ENCODE peak calls at places on chromosomes 7 and 10, in nine cellular contexts. L is psoas muscle, O is brain microvascular endothelial cell, A is transverse colon, K is kidney, Y is cardiac fibroblast, I is D721Med, T is ovary, N is WERI-Rb-1. F is an unnamed sample.

GRCh38 chr7:92830532-92831110 is 5.8 kb downstream of the CDK6 start:
- DNase-seq in L (no peak), O (no peak), A (no peak), K (no peak), Y (no peak), I (no peak), T (no peak), N (no peak), F (no peak)

GRCh38 chr7:3200504-3200903 is 100.5 kb upstream of the SDK1 start:
- DNase-seq in L (no peak), O (peak), A (peak), K (no peak), Y (peak), I (no peak), T (no peak), N (peak), F (peak)

GRCh38 chr10:47322300-47323061 is at the start of gene GDF2:
- DNase-seq in L (no peak), O (no peak), A (no peak), K (peak), Y (no peak), I (no peak), T (no peak), N (no peak), F (no peak)

GRCh38 chr7:51315393-51316261 is 982 bp downstream of the COBL start:
- DNase-seq in L (peak), O (no peak), A (peak), K (peak), Y (peak), I (no peak), T (no peak), N (peak), F (no peak)

GRCh38 chr7:87874066-87874465 is 2.1 kb downstream of the SLC25A40 start:
- DNase-seq in L (no peak), O (no peak), A (no peak), K (no peak), Y (no peak), I (no peak), T (no peak), N (no peak), F (no peak)

GRCh38 chr10:48520594-48520993 is 84.3 kb downstream of the ARHGAP22 start:
- DNase-seq in L (no peak), O (no peak), A (no peak), K (no peak), Y (no peak), I (no peak), T (no peak), N (no peak), F (no peak)

GRCh38 chr10:63539994-63540393 is 18.8 kb downstream of the REEP3 start:
- DNase-seq in L (no peak), O (no peak), A (no peak), K (no peak), Y (no peak), I (no peak), T (no peak), N (no peak), F (no peak)

GRCh38 chr10:48594799-48595198 is 10.1 kb downstream of the ARHGAP22 start:
- DNase-seq in L (no peak), O (no peak), A (no peak), K (no peak), Y (no peak), I (no peak), T (no peak), N (no peak), F (no peak)

GRCh38 chr7:69871886-69872592 is 273.8 kb downstream of the AUTS2 start:
- DNase-seq in L (no peak), O (peak), A (no peak), K (no peak), Y (no peak), I (no peak), T (peak), N (peak), F (no peak)

GRCh38 chr10:66941491-66941890 is 15.7 kb downstream of the LRRTM3 start:
- DNase-seq in L (no peak), O (no peak), A (no peak), K (no peak), Y (no peak), I (no peak), T (peak), N (no peak), F (no peak)

GRCh38 chr10:64547168-64547567 is 1026.0 kb downstream of the REEP3 start:
- DNase-seq in L (no peak), O (no peak), A (no peak), K (no peak), Y (no peak), I (no peak), T (no peak), N (no peak), F (no peak)

GRCh38 chr7:50953303-50953702 is 170.6 kb upstream of the GRB10 start:
- DNase-seq in L (no peak), O (no peak), A (no peak), K (no peak), Y (peak), I (no peak), T (no peak), N (no peak), F (no peak)

GRCh38 chr10:14022954-14023353 is 307.8 kb downstream of the FRMD4A start:
- DNase-seq in L (no peak), O (no peak), A (no peak), K (no peak), Y (peak), I (no peak), T (peak), N (no peak), F (no peak)

GRCh38 chr10:114458216-114458615 is 53.9 kb upstream of the AFAP1L2 start:
- DNase-seq in L (no peak), O (no peak), A (no peak), K (no peak), Y (no peak), I (no peak), T (no peak), N (no peak), F (no peak)

GRCh38 chr10:1629326-1630036 is 107.8 kb downstream of the ADARB2 start:
- DNase-seq in L (no peak), O (no peak), A (no peak), K (peak), Y (no peak), I (no peak), T (no peak), N (no peak), F (no peak)

GRCh38 chr10:121085386-121085785 is 234.2 kb downstream of the WDR11 start:
- DNase-seq in L (no peak), O (no peak), A (no peak), K (no peak), Y (no peak), I (no peak), T (no peak), N (no peak), F (no peak)

GRCh38 chr7:140230862-140231778 is 54.3 kb upstream of the KDM7A start:
- DNase-seq in L (peak), O (peak), A (peak), K (peak), Y (peak), I (peak), T (no peak), N (peak), F (peak)

GRCh38 chr7:150788474-150789269 is 11.5 kb downstream of the TMEM176B start:
- DNase-seq in L (peak), O (no peak), A (peak), K (no peak), Y (no peak), I (no peak), T (peak), N (no peak), F (no peak)

GRCh38 chr10:72567884-72568283 is 58.0 kb downstream of the MICU1 start:
- DNase-seq in L (no peak), O (no peak), A (no peak), K (no peak), Y (peak), I (no peak), T (no peak), N (no peak), F (no peak)

GRCh38 chr7:108335264-108335918 is 120.8 kb downstream of the NRCAM start:
- DNase-seq in L (no peak), O (peak), A (no peak), K (no peak), Y (peak), I (no peak), T (no peak), N (no peak), F (peak)

GRCh38 chr7:107355616-107356015 is 114.2 kb upstream of the GPR22 start:
- DNase-seq in L (no peak), O (no peak), A (no peak), K (no peak), Y (no peak), I (no peak), T (no peak), N (no peak), F (no peak)

GRCh38 chr7:71695189-71695588 is 563.2 kb downstream of the GALNT17 start:
- DNase-seq in L (no peak), O (no peak), A (no peak), K (no peak), Y (no peak), I (no peak), T (no peak), N (no peak), F (no peak)

GRCh38 chr10:35103887-35104286 is 13.7 kb upstream of the CUL2 start:
- DNase-seq in L (no peak), O (no peak), A (no peak), K (no peak), Y (no peak), I (no peak), T (no peak), N (no peak), F (no peak)

GRCh38 chr7:2313450-2314208 is 612 bp downstream of the SNX8 start:
- DNase-seq in L (no peak), O (no peak), A (peak), K (no peak), Y (no peak), I (no peak), T (peak), N (no peak), F (peak)

GRCh38 chr7:45689797-45690761 is 115.9 kb downstream of the ADCY1 start:
- DNase-seq in L (no peak), O (no peak), A (no peak), K (no peak), Y (no peak), I (no peak), T (no peak), N (no peak), F (no peak)

GRCh38 chr10:99233000-99233679 is 2.5 kb downstream of the HPSE2 start:
- DNase-seq in L (no peak), O (no peak), A (no peak), K (no peak), Y (no peak), I (no peak), T (no peak), N (no peak), F (no peak)

GRCh38 chr7:12389089-12389700 is 14.5 kb downstream of the VWDE start:
- DNase-seq in L (no peak), O (peak), A (peak), K (no peak), Y (peak), I (no peak), T (no peak), N (peak), F (peak)
- TF ChIP-seq CTCF in L (peak), O (peak), A (peak), K (peak), Y (peak), I (peak), T (no peak), N (peak), F (peak)

DNA sequence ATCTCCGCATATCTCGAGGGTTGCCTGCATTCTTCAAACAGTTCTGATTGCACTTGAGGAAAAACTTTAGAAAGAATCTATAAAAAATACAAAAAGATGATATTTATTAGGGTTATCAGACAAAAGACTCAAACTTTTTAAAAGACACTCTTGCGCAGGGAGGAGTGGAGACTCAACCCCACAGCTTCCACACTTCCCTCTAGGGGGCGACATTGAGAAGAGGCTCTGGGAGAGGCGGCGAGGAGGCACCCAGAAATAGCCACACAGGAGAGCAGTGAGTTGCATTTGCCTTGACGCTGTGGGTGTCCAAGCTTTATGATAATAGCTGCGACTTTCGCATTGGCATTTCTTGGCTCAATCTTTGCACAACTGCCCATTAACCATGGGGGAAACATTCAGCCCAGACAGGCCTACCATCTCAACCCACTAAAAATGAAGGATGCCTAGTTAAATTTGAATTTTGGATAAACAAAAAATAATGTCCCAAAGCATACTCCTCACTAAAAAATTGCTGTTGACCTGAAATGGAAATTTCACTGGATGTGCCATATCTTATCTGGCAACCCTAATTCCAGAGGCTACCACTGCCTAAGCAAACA is 86.2 kb downstream of the EBF3 start:
- DNase-seq in L (no peak), O (no peak), A (no peak), K (no peak), Y (peak), I (no peak), T (no peak), N (peak), F (peak)
- TF ChIP-seq CTCF in L (peak), O (peak), A (no peak), K (peak), Y (peak), I (peak), T (no peak), N (peak), F (peak)

DNA sequence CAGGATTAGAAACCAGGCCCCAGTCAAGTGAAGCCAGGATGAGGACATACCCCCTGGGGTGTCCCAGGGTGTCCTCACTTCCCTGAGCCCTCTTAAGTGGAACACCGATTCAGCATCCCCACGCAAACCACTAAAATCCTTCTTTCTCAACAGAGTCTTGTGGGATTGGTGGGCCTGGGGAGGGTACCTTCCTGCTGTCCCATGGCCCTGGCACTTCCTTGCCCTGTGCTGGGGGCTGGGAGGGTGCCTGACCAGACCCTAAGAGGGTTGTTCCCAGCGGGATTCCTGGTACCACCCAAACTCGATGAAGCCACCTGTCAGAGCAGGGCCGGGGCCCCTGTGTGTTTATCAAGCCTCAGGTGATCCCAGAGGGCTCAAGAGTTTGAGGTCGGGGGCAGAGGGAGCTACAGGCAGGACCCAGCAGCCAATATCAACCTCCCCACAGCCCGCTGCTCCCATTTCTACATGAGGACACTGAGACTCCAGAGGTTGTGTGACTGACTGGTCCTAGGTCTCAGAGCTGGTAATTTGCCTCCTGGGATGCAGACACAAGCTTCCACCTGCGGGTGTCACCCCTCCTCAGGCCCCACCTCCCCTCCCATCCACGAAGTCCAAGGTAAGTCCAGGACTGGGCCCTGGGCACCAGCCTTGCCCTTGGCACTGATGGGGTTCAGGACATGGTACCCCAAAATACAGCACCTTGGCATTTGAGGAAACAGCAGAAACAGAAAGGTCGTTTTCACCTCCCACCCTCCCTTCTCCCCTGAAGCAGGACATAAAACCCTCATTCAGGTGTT is 31.4 kb downstream of the OAT start:
- DNase-seq in L (no peak), O (no peak), A (no peak), K (no peak), Y (no peak), I (no peak), T (no peak), N (no peak), F (peak)
- TF ChIP-seq CTCF in L (no peak), O (peak), A (no peak), K (no peak), Y (no peak), I (no peak), T (no peak), N (peak), F (no peak)

GRCh38 chr10:42827201-42827600 is 44.6 kb downstream of the BMS1 start:
- DNase-seq in L (no peak), O (no peak), A (no peak), K (no peak), Y (no peak), I (no peak), T (no peak), N (no peak), F (no peak)
- TF ChIP-seq CTCF in L (no peak), O (peak), A (no peak), K (no peak), Y (no peak), I (no peak), T (no peak), N (peak), F (no peak)

DNA sequence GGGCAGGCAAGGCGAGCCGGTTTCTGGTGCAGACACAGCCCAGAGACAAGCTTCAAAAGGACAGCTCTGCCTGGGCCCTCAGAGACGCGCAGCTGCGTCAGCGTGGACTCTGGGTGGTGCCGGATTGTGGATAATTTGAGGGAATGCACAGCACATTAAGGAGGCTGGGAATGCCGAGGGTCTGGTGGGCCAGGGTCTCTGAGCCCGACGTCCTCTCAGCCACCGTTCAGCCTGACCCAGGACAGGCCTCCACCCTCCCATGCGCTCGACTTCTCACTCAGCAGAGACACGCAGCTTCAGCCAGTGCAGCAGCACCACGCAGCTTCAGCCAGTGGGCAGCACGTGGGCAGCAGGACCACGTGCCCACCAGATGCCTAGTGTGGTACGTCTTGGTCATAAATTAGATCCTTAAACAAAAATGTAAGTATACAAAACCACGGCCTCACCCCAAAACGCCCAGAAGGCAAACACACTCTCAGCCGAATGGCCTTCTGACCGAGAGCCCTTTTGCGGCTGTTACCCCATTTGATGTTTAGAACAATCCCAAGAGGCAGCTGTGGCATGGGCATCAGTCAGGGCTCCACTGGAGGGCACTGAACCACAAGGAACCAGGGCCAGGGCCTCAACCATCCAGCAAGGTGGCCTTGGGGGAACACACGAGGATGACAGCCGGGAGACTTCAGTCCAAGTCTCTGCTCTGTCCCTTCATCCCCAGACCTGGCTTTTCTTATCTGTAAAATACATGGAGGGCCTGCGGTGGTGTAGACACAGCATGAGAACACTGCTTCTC is 63.8 kb upstream of the INSIG1 start:
- DNase-seq in L (no peak), O (peak), A (no peak), K (no peak), Y (no peak), I (no peak), T (no peak), N (no peak), F (peak)
- TF ChIP-seq CTCF in L (no peak), O (no peak), A (no peak), K (no peak), Y (no peak), I (no peak), T (no peak), N (no peak), F (no peak)

GRCh38 chr10:103980246-103980906 is 13.4 kb downstream of the SLK start:
- DNase-seq in L (no peak), O (no peak), A (no peak), K (no peak), Y (no peak), I (no peak), T (no peak), N (no peak), F (no peak)

GRCh38 chr10:103979530-103979929 is 12.6 kb downstream of the SLK start:
- DNase-seq in L (no peak), O (no peak), A (no peak), K (no peak), Y (no peak), I (no peak), T (no peak), N (no peak), F (no peak)

GRCh38 chr10:103983367-103983911 is 16.5 kb downstream of the SLK start:
- DNase-seq in L (no peak), O (no peak), A (no peak), K (no peak), Y (peak), I (no peak), T (no peak), N (no peak), F (peak)

GRCh38 chr10:103985726-103986125 is 18.8 kb downstream of the SLK start:
- DNase-seq in L (no peak), O (no peak), A (no peak), K (no peak), Y (no peak), I (no peak), T (no peak), N (no peak), F (no peak)

DNA sequence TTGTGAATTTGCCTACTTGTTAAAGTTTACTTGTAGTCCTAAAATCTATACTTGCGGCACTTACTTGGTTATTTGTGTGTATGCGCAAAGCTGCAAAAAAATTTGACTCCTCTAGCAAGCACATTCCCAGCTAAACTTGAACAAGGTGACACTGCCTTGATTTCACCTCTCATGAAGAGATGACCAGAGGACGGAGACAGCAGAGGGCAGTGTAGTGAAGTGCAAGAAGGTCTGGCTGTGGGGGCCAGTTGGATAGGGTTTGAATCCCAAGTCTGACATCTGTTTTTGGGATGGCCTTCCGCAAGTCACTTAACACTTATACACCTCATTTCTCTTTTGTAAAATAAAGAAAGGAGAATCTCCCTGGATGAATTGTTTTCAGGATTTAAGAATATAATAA is 15.7 kb downstream of the SLK start:
- DNase-seq in L (no peak), O (no peak), A (no peak), K (no peak), Y (no peak), I (no peak), T (no peak), N (peak), F (no peak)
- TF ChIP-seq CTCF in L (peak), O (peak), A (no peak), K (no peak), Y (peak), I (peak), T (no peak), N (peak), F (no peak)

GRCh38 chr10:129761981-129762956 is 201.8 kb downstream of the EBF3 start:
- DNase-seq in L (no peak), O (no peak), A (no peak), K (peak), Y (no peak), I (no peak), T (no peak), N (no peak), F (no peak)

GRCh38 chr10:129764901-129765663 is 199.0 kb downstream of the EBF3 start:
- DNase-seq in L (no peak), O (no peak), A (peak), K (peak), Y (no peak), I (no peak), T (no peak), N (no peak), F (no peak)

GRCh38 chr10:129765664-129766550 is 198.2 kb downstream of the EBF3 start:
- DNase-seq in L (no peak), O (no peak), A (peak), K (peak), Y (no peak), I (no peak), T (no peak), N (no peak), F (no peak)

GRCh38 chr10:129766611-129767550 is 197.2 kb downstream of the EBF3 start:
- DNase-seq in L (no peak), O (no peak), A (peak), K (peak), Y (no peak), I (no peak), T (no peak), N (no peak), F (no peak)

GRCh38 chr10:129764011-129764900 is 199.8 kb downstream of the EBF3 start:
- DNase-seq in L (no peak), O (no peak), A (peak), K (peak), Y (no peak), I (no peak), T (no peak), N (no peak), F (no peak)
- TF ChIP-seq CTCF in L (no peak), O (no peak), A (no peak), K (no peak), Y (no peak), I (no peak), T (no peak), N (no peak), F (no peak)